ENCODE peak calls at places on chromosomes 3 and 15, in eight cellular contexts. O is AG04450, Q is lower lobe of right lung, L is IMR-90, G is GM12878, Z is HCT116, S is cardiac muscle cell, K is psoas muscle. N is an unnamed sample. For H3K27me3, the result is how much of the 10 kb centered on the place peaks cover.

GRCh38 chr3:48983096-48983495 is 6.9 kb upstream of the P4HTM start:
- DNase-seq in Q (no peak), O (no peak), G (no peak), S (no peak), L (no peak), K (no peak), Z (no peak), N (no peak)

GRCh38 chr3:197590313-197590962 is 34.7 kb upstream of the BDH1 start:
- DNase-seq in G (no peak), Z (no peak), L (no peak), K (no peak), O (no peak), Q (no peak), S (no peak), N (no peak)

GRCh38 chr3:111999924-112000835 is 1.5 kb downstream of the TAGLN3 start:
- DNase-seq in O (no peak), L (peak), Q (no peak), K (no peak), Z (no peak), G (no peak), S (no peak), N (no peak)

GRCh38 chr3:132432639-132433038 is 15.3 kb downstream of the DNAJC13 start:
- DNase-seq in G (no peak), S (no peak), O (peak), L (peak), Q (no peak), K (no peak), Z (peak), N (peak)

GRCh38 chr3:113838631-113839209 is at the start of gene GRAMD1C:
- DNase-seq in Z (peak), O (peak), Q (peak), L (peak), K (peak), G (peak), S (peak), N (peak)

GRCh38 chr15:36877796-36878744 is 222.3 kb downstream of the MEIS2 start:
- DNase-seq in L (no peak), Z (no peak), O (no peak), G (no peak), Q (peak), K (peak), S (peak), N (no peak)

GRCh38 chr3:35946121-35946856 is 307.0 kb downstream of the ARPP21 start:
- DNase-seq in Z (no peak), L (peak), G (no peak), K (no peak), O (no peak), Q (no peak), S (peak), N (no peak)

GRCh38 chr15:47750030-47750739 is 32.9 kb downstream of the SEMA6D start:
- DNase-seq in K (no peak), Z (no peak), S (no peak), O (peak), L (peak), G (no peak), Q (no peak), N (peak)

GRCh38 chr3:153171918-153172317 is 9.9 kb downstream of the RAP2B start:
- DNase-seq in G (no peak), K (no peak), O (no peak), Z (no peak), L (no peak), S (no peak), Q (no peak), N (no peak)

GRCh38 chr3:153176197-153176596 is 14.2 kb downstream of the RAP2B start:
- DNase-seq in S (no peak), O (no peak), Z (no peak), L (no peak), G (no peak), K (no peak), Q (no peak), N (no peak)

GRCh38 chr3:153172796-153173757 is 11.1 kb downstream of the RAP2B start:
- DNase-seq in G (no peak), Z (no peak), Q (no peak), L (no peak), K (no peak), S (no peak), O (no peak), N (no peak)

GRCh38 chr3:153169793-153170386 is 7.9 kb downstream of the RAP2B start:
- DNase-seq in S (no peak), G (no peak), Q (no peak), K (no peak), O (no peak), Z (no peak), L (no peak), N (no peak)

GRCh38 chr3:153173758-153174516 is 11.9 kb downstream of the RAP2B start:
- DNase-seq in L (peak), S (no peak), O (no peak), K (no peak), G (no peak), Z (peak), Q (no peak), N (no peak)
- TF ChIP-seq CTCF in L (no peak), S (no peak), O (no peak), K (no peak), G (no peak), Z (peak), Q (no peak), N (peak)

DNA sequence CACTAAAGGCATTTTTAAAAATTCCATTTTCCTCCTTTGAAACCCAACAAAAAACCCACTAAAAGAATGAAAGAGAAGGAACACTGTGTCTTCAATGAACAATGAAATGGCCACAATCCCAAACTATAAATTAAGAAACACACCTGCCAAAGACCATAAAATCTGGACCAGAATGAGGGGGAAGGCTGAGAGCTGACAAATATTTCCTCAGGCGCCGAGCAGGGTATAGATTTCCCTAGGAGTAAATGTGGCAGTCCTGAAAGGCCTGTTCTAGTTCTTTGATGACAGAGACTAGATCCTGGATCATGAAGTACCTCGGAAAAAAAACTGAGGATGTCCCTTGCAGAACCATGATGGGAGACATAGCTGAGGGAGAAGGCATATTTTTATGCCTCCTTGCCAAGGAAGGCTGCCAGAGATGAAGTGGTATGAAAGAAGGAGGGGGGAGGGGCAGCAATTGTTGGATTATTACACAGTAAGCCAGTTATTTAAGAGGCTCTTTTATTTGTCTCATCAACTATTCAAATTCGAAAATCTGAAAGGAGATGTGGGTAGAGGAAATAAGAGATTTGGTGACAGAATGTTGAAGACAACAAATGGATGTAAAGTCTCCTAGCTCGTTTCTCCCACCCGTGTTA is 275.3 kb upstream of the GOLGA6L4 start:
- DNase-seq in K (no peak), S (no peak), L (no peak), Q (no peak), O (no peak), Z (no peak), G (no peak), N (no peak)
- H3K27me3 ChIP-seq in K (under half), S (under half), L (under half), Q (under half), O (under half), Z (under half), G (under half), N (under half)

DNA sequence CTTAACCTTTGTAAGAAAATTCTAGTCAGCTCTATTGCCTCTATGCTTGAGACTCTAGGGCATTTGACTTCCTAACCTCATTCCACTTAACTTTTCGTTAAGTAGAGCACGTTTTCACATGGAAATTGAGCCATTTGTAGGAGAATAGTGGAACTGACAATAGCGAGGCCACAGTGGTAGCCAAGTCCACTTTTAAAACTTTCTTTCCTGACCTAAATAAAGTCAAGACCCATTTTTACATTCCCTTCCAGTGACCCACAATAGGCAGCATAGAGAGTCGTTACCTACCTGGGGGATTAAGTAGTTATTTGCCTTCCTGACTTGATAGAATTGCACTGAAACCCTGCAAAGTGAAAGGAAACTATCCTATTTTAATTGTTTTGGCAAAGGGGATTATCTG is 386.0 kb upstream of the NECTIN3 start:
- DNase-seq in Q (no peak), O (no peak), S (no peak), Z (no peak), L (no peak), G (no peak), K (no peak), N (no peak)
- H3K27ac ChIP-seq in Q (no peak), O (no peak), S (no peak), Z (no peak), L (no peak), G (no peak), K (no peak), N (no peak)

DNA sequence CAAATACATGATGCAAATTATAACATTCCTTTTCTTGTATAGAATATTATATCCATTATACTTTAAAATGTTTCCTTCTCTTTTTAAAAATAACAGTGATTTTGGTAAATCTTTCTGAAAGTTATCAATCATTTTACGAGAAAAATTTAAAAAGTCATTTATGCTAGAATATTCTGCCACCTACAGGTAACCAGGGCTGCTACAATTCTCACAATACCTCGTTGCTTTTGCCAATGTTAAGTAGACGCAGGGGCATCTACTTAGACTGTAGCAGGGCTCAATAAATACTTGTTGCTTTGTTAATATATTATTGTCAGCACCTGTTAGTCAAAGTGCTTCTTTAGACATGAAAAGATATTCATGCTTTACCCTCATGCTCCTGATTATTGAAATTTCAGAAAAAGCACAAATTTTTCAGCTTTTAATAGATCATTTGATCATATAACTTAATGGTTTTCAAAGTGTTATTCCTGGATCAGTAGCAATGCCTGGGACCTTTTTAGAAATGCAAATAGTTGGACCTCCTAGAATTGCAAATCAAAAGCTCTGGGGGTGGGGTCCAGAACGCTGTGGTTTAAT is 223.5 kb upstream of the PDZRN3 start:
- DNase-seq in O (no peak), Q (no peak), Z (no peak), K (no peak), L (peak), G (no peak), S (peak), N (no peak)
- TF ChIP-seq CTCF in O (peak), Q (peak), Z (peak), K (peak), L (peak), G (peak), S (peak), N (peak)

GRCh38 chr3:53778154-53778553 is 68.1 kb downstream of the CHDH start:
- DNase-seq in G (no peak), L (no peak), K (no peak), S (no peak), Z (no peak), O (no peak), Q (no peak), N (no peak)

GRCh38 chr3:53775834-53776251 is 70.4 kb downstream of the CHDH start:
- DNase-seq in L (no peak), Q (no peak), O (no peak), Z (no peak), K (no peak), G (no peak), S (no peak), N (peak)

GRCh38 chr3:53774414-53774813 is 71.8 kb downstream of the CHDH start:
- DNase-seq in Z (no peak), O (no peak), G (no peak), Q (no peak), K (no peak), L (no peak), S (no peak), N (no peak)

GRCh38 chr3:53775018-53775417 is 71.2 kb downstream of the CHDH start:
- DNase-seq in K (no peak), Q (no peak), S (no peak), O (no peak), Z (no peak), G (no peak), L (no peak), N (no peak)

GRCh38 chr3:53776494-53777101 is 69.6 kb downstream of the CHDH start:
- DNase-seq in Z (no peak), O (no peak), S (no peak), K (no peak), Q (no peak), G (no peak), L (peak), N (no peak)
- H3K27me3 ChIP-seq in Z (under half), O (under half), S (under half), K (under half), Q (under half), G (under half), L (under half), N (under half)

GRCh38 chr15:63409179-63409578 is 27.5 kb upstream of the CA12 start:
- DNase-seq in Q (no peak), L (no peak), G (no peak), Z (no peak), O (no peak), S (no peak), K (no peak), N (no peak)
- H3K27ac ChIP-seq in Q (no peak), L (no peak), G (no peak), Z (no peak), O (no peak), S (no peak), K (no peak), N (no peak)

GRCh38 chr3:14857506-14857905 is 38.7 kb downstream of the FGD5 start:
- DNase-seq in O (no peak), K (no peak), S (no peak), Z (no peak), G (no peak), L (no peak), Q (no peak), N (no peak)
- TF ChIP-seq CTCF in O (no peak), K (no peak), S (no peak), Z (no peak), G (no peak), L (no peak), Q (no peak), N (no peak)

DNA sequence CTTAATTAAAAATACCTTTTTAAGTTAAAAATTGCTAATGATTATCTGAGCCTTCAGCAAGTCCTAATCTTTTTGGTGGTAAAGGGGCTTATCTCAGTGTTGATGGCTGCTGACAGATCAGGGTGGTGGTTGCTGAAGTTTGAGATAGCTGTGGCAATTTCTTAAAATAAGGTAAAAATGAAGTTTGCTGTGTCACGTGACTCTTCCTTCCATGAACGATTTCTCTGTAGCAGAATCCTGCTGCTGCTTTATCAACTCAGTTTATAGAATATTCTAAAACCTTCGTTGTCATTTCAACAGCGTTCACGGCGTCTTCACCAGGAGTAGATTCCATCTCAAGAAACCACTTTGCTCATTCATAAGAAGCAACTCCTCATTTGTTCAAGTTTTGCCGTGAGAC is 110.1 kb downstream of the SUCNR1 start:
- DNase-seq in G (no peak), K (no peak), O (no peak), Z (no peak), Q (no peak), S (no peak), L (no peak), N (no peak)
- H3K27me3 ChIP-seq in G (under half), K (under half), O (under half), Z (under half), Q (under half), S (under half), L (under half), N (under half)

N was measured in foreskin keratinocyte.